ENCODE peak calls at places on chromosomes 13 and 19, in eight cellular contexts. One of them, this sample, is unnamed.

GRCh38 chr19:14197882-14198281 is 8.1 kb downstream of the ADGRL1 start:
- DNase-seq in activated CD4-positive, CD25-positive, alpha-beta regulatory T cell treated with anti-CD3 and anti-CD28 coated beads, Interleukin-2, amount 50 U/mL, for 16 hours: no peak
- DNase-seq in GM13977: no peak
- DNase-seq in left cardiac atrium: no peak
- DNase-seq in suprapubic skin: no peak
- DNase-seq in glutamatergic neuron: no peak
- DNase-seq in tibial artery: no peak
- DNase-seq in hippocampal formation: no peak
- DNase-seq in this sample: no peak

GRCh38 chr13:74647991-74648390 is 513.8 kb upstream of the KLF12 start:
- DNase-seq in activated CD4-positive, CD25-positive, alpha-beta regulatory T cell treated with anti-CD3 and anti-CD28 coated beads, Interleukin-2, amount 50 U/mL, for 16 hours: no peak
- DNase-seq in GM13977: no peak
- DNase-seq in left cardiac atrium: no peak
- DNase-seq in suprapubic skin: no peak
- DNase-seq in glutamatergic neuron: no peak
- DNase-seq in tibial artery: no peak
- DNase-seq in hippocampal formation: no peak
- DNase-seq in this sample: no peak

GRCh38 chr19:8194528-8195275 is 14.5 kb upstream of the CERS4 start:
- DNase-seq in activated CD4-positive, CD25-positive, alpha-beta regulatory T cell treated with anti-CD3 and anti-CD28 coated beads, Interleukin-2, amount 50 U/mL, for 16 hours: no peak
- DNase-seq in GM13977: peak; percentile 25
- DNase-seq in left cardiac atrium: no peak
- DNase-seq in suprapubic skin: no peak
- DNase-seq in glutamatergic neuron: no peak
- DNase-seq in tibial artery: no peak
- DNase-seq in hippocampal formation: no peak
- DNase-seq in this sample: no peak

GRCh38 chr13:26220575-26220974 is 1.5 kb downstream of the RNF6 start:
- DNase-seq in activated CD4-positive, CD25-positive, alpha-beta regulatory T cell treated with anti-CD3 and anti-CD28 coated beads, Interleukin-2, amount 50 U/mL, for 16 hours: no peak
- DNase-seq in GM13977: no peak
- DNase-seq in left cardiac atrium: no peak
- DNase-seq in suprapubic skin: no peak
- DNase-seq in glutamatergic neuron: no peak
- DNase-seq in tibial artery: no peak
- DNase-seq in hippocampal formation: no peak
- DNase-seq in this sample: no peak

GRCh38 chr13:42643076-42643475 is 69.1 kb downstream of the TNFSF11 start:
- DNase-seq in activated CD4-positive, CD25-positive, alpha-beta regulatory T cell treated with anti-CD3 and anti-CD28 coated beads, Interleukin-2, amount 50 U/mL, for 16 hours: no peak
- DNase-seq in GM13977: no peak
- DNase-seq in left cardiac atrium: no peak
- DNase-seq in suprapubic skin: no peak
- DNase-seq in glutamatergic neuron: no peak
- DNase-seq in tibial artery: no peak
- DNase-seq in hippocampal formation: no peak
- DNase-seq in this sample: no peak

GRCh38 chr13:27450921-27451461 is 627 bp upstream of the MTIF3 start:
- DNase-seq in activated CD4-positive, CD25-positive, alpha-beta regulatory T cell treated with anti-CD3 and anti-CD28 coated beads, Interleukin-2, amount 50 U/mL, for 16 hours: no peak
- DNase-seq in GM13977: peak; percentile 36
- DNase-seq in left cardiac atrium: peak; percentile 54
- DNase-seq in suprapubic skin: peak; percentile 80
- DNase-seq in glutamatergic neuron: peak; percentile 54
- DNase-seq in tibial artery: no peak
- DNase-seq in hippocampal formation: no peak
- DNase-seq in this sample: no peak

GRCh38 chr13:74487091-74487722 is 353.0 kb upstream of the KLF12 start:
- DNase-seq in activated CD4-positive, CD25-positive, alpha-beta regulatory T cell treated with anti-CD3 and anti-CD28 coated beads, Interleukin-2, amount 50 U/mL, for 16 hours: no peak
- DNase-seq in GM13977: no peak
- DNase-seq in left cardiac atrium: no peak
- DNase-seq in suprapubic skin: no peak
- DNase-seq in glutamatergic neuron: no peak
- DNase-seq in tibial artery: no peak
- DNase-seq in hippocampal formation: no peak
- DNase-seq in this sample: no peak

GRCh38 chr19:33311326-33311682 is 9.0 kb upstream of the CEBPA start:
- DNase-seq in activated CD4-positive, CD25-positive, alpha-beta regulatory T cell treated with anti-CD3 and anti-CD28 coated beads, Interleukin-2, amount 50 U/mL, for 16 hours: no peak
- DNase-seq in GM13977: peak; percentile 13
- DNase-seq in left cardiac atrium: no peak
- DNase-seq in suprapubic skin: no peak
- DNase-seq in glutamatergic neuron: no peak
- DNase-seq in tibial artery: no peak
- DNase-seq in hippocampal formation: no peak
- DNase-seq in this sample: no peak

GRCh38 chr19:16398530-16399241 is 73.1 kb downstream of the EPS15L1 start:
- DNase-seq in activated CD4-positive, CD25-positive, alpha-beta regulatory T cell treated with anti-CD3 and anti-CD28 coated beads, Interleukin-2, amount 50 U/mL, for 16 hours: no peak
- DNase-seq in GM13977: no peak
- DNase-seq in left cardiac atrium: no peak
- DNase-seq in suprapubic skin: no peak
- DNase-seq in glutamatergic neuron: no peak
- DNase-seq in tibial artery: no peak
- DNase-seq in hippocampal formation: no peak
- DNase-seq in this sample: no peak

GRCh38 chr13:108266316-108266936 is 3.1 kb upstream of the TNFSF13B start:
- DNase-seq in activated CD4-positive, CD25-positive, alpha-beta regulatory T cell treated with anti-CD3 and anti-CD28 coated beads, Interleukin-2, amount 50 U/mL, for 16 hours: no peak
- DNase-seq in GM13977: no peak
- DNase-seq in left cardiac atrium: no peak
- DNase-seq in suprapubic skin: no peak
- DNase-seq in glutamatergic neuron: no peak
- DNase-seq in tibial artery: no peak
- DNase-seq in hippocampal formation: no peak
- DNase-seq in this sample: no peak

GRCh38 chr19:12783849-12784393 is 7.4 kb upstream of the JUNB start:
- DNase-seq in activated CD4-positive, CD25-positive, alpha-beta regulatory T cell treated with anti-CD3 and anti-CD28 coated beads, Interleukin-2, amount 50 U/mL, for 16 hours: no peak
- DNase-seq in GM13977: no peak
- DNase-seq in left cardiac atrium: peak; percentile 82
- DNase-seq in suprapubic skin: peak; percentile 82
- DNase-seq in glutamatergic neuron: no peak
- DNase-seq in tibial artery: no peak
- DNase-seq in hippocampal formation: no peak
- DNase-seq in this sample: no peak

GRCh38 chr19:11541238-11541637 is 2.6 kb downstream of the CNN1 start:
- DNase-seq in activated CD4-positive, CD25-positive, alpha-beta regulatory T cell treated with anti-CD3 and anti-CD28 coated beads, Interleukin-2, amount 50 U/mL, for 16 hours: no peak
- DNase-seq in GM13977: peak; percentile 55
- DNase-seq in left cardiac atrium: no peak
- DNase-seq in suprapubic skin: no peak
- DNase-seq in glutamatergic neuron: no peak
- DNase-seq in tibial artery: no peak
- DNase-seq in hippocampal formation: no peak
- DNase-seq in this sample: no peak

GRCh38 chr19:33794578-33795369 is 1.9 kb upstream of the KCTD15 start:
- DNase-seq in activated CD4-positive, CD25-positive, alpha-beta regulatory T cell treated with anti-CD3 and anti-CD28 coated beads, Interleukin-2, amount 50 U/mL, for 16 hours: no peak
- DNase-seq in GM13977: no peak
- DNase-seq in left cardiac atrium: peak; percentile 52
- DNase-seq in suprapubic skin: no peak
- DNase-seq in glutamatergic neuron: no peak
- DNase-seq in tibial artery: no peak
- DNase-seq in hippocampal formation: no peak
- DNase-seq in this sample: no peak

GRCh38 chr13:26508885-26509284 is 48.6 kb upstream of the WASF3 start:
- DNase-seq in activated CD4-positive, CD25-positive, alpha-beta regulatory T cell treated with anti-CD3 and anti-CD28 coated beads, Interleukin-2, amount 50 U/mL, for 16 hours: no peak
- DNase-seq in GM13977: no peak
- DNase-seq in left cardiac atrium: peak; percentile 83
- DNase-seq in suprapubic skin: peak; percentile 92
- DNase-seq in glutamatergic neuron: no peak
- DNase-seq in tibial artery: peak; percentile 92
- DNase-seq in hippocampal formation: no peak
- DNase-seq in this sample: no peak

This sample was measured in NK-92 treated with Interleukin-12 subunit alpha and Interleukin-12 subunit beta, amount 100 ng/mL, for 24 hours.